ENCODE peak calls at places on chromosomes 16 and 17, in five cellular contexts. F is activated CD4-positive, alpha-beta T cell treated with anti-CD3 and anti-CD28 coated beads, Interleukin-2, amount 50 U/mL, for 1 hour; K is left cardiac atrium; M is A549; L is tibial nerve. Q is an unnamed sample.

GRCh38 chr16:17831330-17831729 is 360.6 kb upstream of the XYLT1 start:
- DNase-seq in F (no peak), K (no peak), M (peak), L (no peak), Q (no peak)

GRCh38 chr17:82006468-82007227 is 16.0 kb downstream of the CENPX start:
- DNase-seq in F (no peak), K (peak), M (no peak), L (no peak), Q (no peak)

GRCh38 chr16:66293207-66293735 is 73.2 kb upstream of the CDH5 start:
- DNase-seq in F (no peak), K (no peak), M (no peak), L (no peak), Q (no peak)

GRCh38 chr17:72852267-72852945 is 240.1 kb downstream of the SLC39A11 start:
- DNase-seq in F (no peak), K (no peak), M (peak), L (no peak), Q (no peak)

GRCh38 chr17:1629647-1630310 is 1.1 kb upstream of the SLC43A2 start:
- DNase-seq in F (peak), K (peak), M (peak), L (peak), Q (peak)

GRCh38 chr16:60329110-60329509 is 1595.0 kb upstream of the GOT2 start:
- DNase-seq in F (no peak), K (no peak), M (no peak), L (no peak), Q (no peak)

GRCh38 chr16:86072328-86073102 is 173.6 kb downstream of the IRF8 start:
- DNase-seq in F (peak), K (peak), M (peak), L (peak), Q (peak)

GRCh38 chr17:17675925-17676534 is 5.2 kb upstream of the RAI1 start:
- DNase-seq in F (no peak), K (no peak), M (peak), L (no peak), Q (no peak)

GRCh38 chr17:17810374-17811248 is 26.2 kb downstream of the SREBF1 start:
- DNase-seq in F (no peak), K (peak), M (peak), L (peak), Q (no peak)

GRCh38 chr16:426115-426905 is 861 bp downstream of the RAB11FIP3 start:
- DNase-seq in F (peak), K (no peak), M (no peak), L (no peak), Q (no peak)

GRCh38 chr17:4914009-4914408 is 11.1 kb upstream of the CHRNE start:
- DNase-seq in F (no peak), K (no peak), M (no peak), L (no peak), Q (no peak)

GRCh38 chr16:868846-869822 is 68.6 kb upstream of the GNG13 start:
- DNase-seq in F (no peak), K (peak), M (no peak), L (no peak), Q (no peak)

GRCh38 chr17:40025559-40025958 is 10.3 kb downstream of the CSF3 start:
- DNase-seq in F (no peak), K (no peak), M (no peak), L (no peak), Q (no peak)

GRCh38 chr17:42009170-42009569 is 8.1 kb downstream of the DNAJC7 start:
- DNase-seq in F (no peak), K (no peak), M (peak), L (no peak), Q (no peak)

GRCh38 chr17:82603981-82604448 is 44.2 kb downstream of the WDR45B start:
- DNase-seq in F (no peak), K (peak), M (no peak), L (peak), Q (no peak)

GRCh38 chr16:88365244-88365865 is 17.4 kb upstream of the ZNF469 start:
- DNase-seq in F (no peak), K (no peak), M (no peak), L (no peak), Q (no peak)

GRCh38 chr16:49405123-49405522 is 31.5 kb downstream of the C16orf78 start:
- DNase-seq in F (no peak), K (no peak), M (no peak), L (no peak), Q (no peak)

GRCh38 chr17:82649501-82650261 is 1.4 kb upstream of the WDR45B start:
- DNase-seq in F (no peak), K (no peak), M (no peak), L (no peak), Q (no peak)

GRCh38 chr16:66003196-66003595 is 363.3 kb upstream of the CDH5 start:
- DNase-seq in F (no peak), K (no peak), M (no peak), L (no peak), Q (no peak)

GRCh38 chr16:22001591-22001990 is 675 bp upstream of the PDZD9 start:
- DNase-seq in F (no peak), K (no peak), M (no peak), L (no peak), Q (no peak)

GRCh38 chr17:63445571-63446217 is 412 bp downstream of the CYB561 start:
- DNase-seq in F (peak), K (no peak), M (peak), L (no peak), Q (peak)

GRCh38 chr16:82456683-82457082 is 170.1 kb upstream of the CDH13 start:
- DNase-seq in F (peak), K (peak), M (peak), L (peak), Q (peak)

GRCh38 chr16:15494231-15494630 is 59.8 kb downstream of the BMERB1 start:
- DNase-seq in F (no peak), K (no peak), M (peak), L (no peak), Q (no peak)

GRCh38 chr16:68992521-68992920 is 112.9 kb upstream of the HAS3 start:
- DNase-seq in F (no peak), K (no peak), M (peak), L (no peak), Q (no peak)

GRCh38 chr17:72353502-72353901 is 232.7 kb downstream of the SOX9 start:
- DNase-seq in F (no peak), K (no peak), M (no peak), L (no peak), Q (no peak)

GRCh38 chr17:44005527-44005864 is 1.1 kb downstream of the NAGS start:
- DNase-seq in F (no peak), K (no peak), M (no peak), L (no peak), Q (no peak)

GRCh38 chr17:74008196-74008595 is 195.3 kb upstream of the RPL38 start:
- DNase-seq in F (no peak), K (no peak), M (peak), L (no peak), Q (peak)

Q was measured in germinal center.